ENCODE peak calls at places on chromosomes 1 and 21, in ten cellular contexts. C is transverse colon; G is dorsolateral prefrontal cortex; H is CD8-positive, alpha-beta T cell; J is mesenchymal stem cell; Z is IMR-90; E is aorta; M is left ventricle myocardium inferior; P is ovary; X is heart right ventricle. V is an unnamed sample.

GRCh38 chr1:116256875-116257823 is 115.9 kb upstream of the ATP1A1 start:
- DNase-seq in C (peak), G (no peak), H (no peak), J (no peak), Z (no peak), E (no peak), M (no peak), P (no peak), X (no peak), V (no peak)

GRCh38 chr1:219144659-219145313 is 28.9 kb upstream of the LYPLAL1 start:
- DNase-seq in C (no peak), G (no peak), H (no peak), J (no peak), Z (no peak), E (no peak), M (no peak), P (no peak), X (no peak), V (no peak)

GRCh38 chr1:41319803-41320711 is 41.2 kb upstream of the FOXO6 start:
- DNase-seq in C (no peak), G (no peak), H (peak), J (no peak), Z (no peak), E (peak), M (peak), P (peak), X (peak), V (no peak)

GRCh38 chr1:21503706-21504377 is 5.4 kb upstream of the ALPL start:
- DNase-seq in C (no peak), G (no peak), H (no peak), J (no peak), Z (no peak), E (no peak), M (no peak), P (peak), X (no peak), V (no peak)

GRCh38 chr1:44777547-44777946 is 2.2 kb downstream of the RPS8 start:
- DNase-seq in C (no peak), G (no peak), H (no peak), J (no peak), Z (no peak), E (no peak), M (no peak), P (no peak), X (no peak), V (no peak)

GRCh38 chr1:151472852-151473731 is 13.8 kb upstream of the POGZ start:
- DNase-seq in C (peak), G (no peak), H (peak), J (peak), Z (peak), E (peak), M (peak), P (peak), X (peak), V (no peak)

GRCh38 chr1:6082430-6082971 is 36.8 kb downstream of the KCNAB2 start:
- DNase-seq in C (no peak), G (no peak), H (no peak), J (peak), Z (no peak), E (no peak), M (no peak), P (no peak), X (no peak), V (no peak)

GRCh38 chr1:113984710-113985109 is 5.4 kb downstream of the OLFML3 start:
- DNase-seq in C (no peak), G (no peak), H (no peak), J (no peak), Z (peak), E (no peak), M (no peak), P (no peak), X (no peak), V (no peak)

GRCh38 chr1:21206117-21206516 is 29.4 kb upstream of the EIF4G3 start:
- DNase-seq in C (no peak), G (no peak), H (no peak), J (no peak), Z (peak), E (no peak), M (no peak), P (no peak), X (no peak), V (no peak)

GRCh38 chr1:203117611-203118575 is 9.6 kb upstream of the ADORA1 start:
- DNase-seq in C (peak), G (peak), H (peak), J (peak), Z (peak), E (peak), M (peak), P (peak), X (peak), V (no peak)

GRCh38 chr1:32868806-32869455 is 1.8 kb downstream of the FNDC5 start:
- DNase-seq in C (no peak), G (no peak), H (peak), J (no peak), Z (no peak), E (no peak), M (no peak), P (no peak), X (no peak), V (no peak)

GRCh38 chr1:111417755-111418154 is 9.8 kb downstream of the OVGP1 start:
- DNase-seq in C (no peak), G (no peak), H (no peak), J (peak), Z (peak), E (no peak), M (no peak), P (no peak), X (no peak), V (no peak)

GRCh38 chr1:14486401-14487110 is 111.9 kb upstream of the KAZN start:
- DNase-seq in C (no peak), G (no peak), H (no peak), J (no peak), Z (peak), E (peak), M (no peak), P (no peak), X (no peak), V (no peak)

GRCh38 chr1:206466840-206467649 is 3.2 kb upstream of the IKBKE start:
- DNase-seq in C (no peak), G (no peak), H (no peak), J (no peak), Z (no peak), E (no peak), M (no peak), P (no peak), X (no peak), V (no peak)

GRCh38 chr1:169119405-169119804 is 12.9 kb downstream of the ATP1B1 start:
- DNase-seq in C (no peak), G (no peak), H (no peak), J (peak), Z (peak), E (no peak), M (no peak), P (no peak), X (no peak), V (no peak)

GRCh38 chr1:17729909-17730308 is 25.2 kb upstream of the ACTL8 start:
- DNase-seq in C (no peak), G (no peak), H (no peak), J (no peak), Z (no peak), E (no peak), M (no peak), P (no peak), X (no peak), V (no peak)

GRCh38 chr21:34313116-34313515 is 50.7 kb upstream of the KCNE2 start:
- DNase-seq in C (no peak), G (no peak), H (no peak), J (no peak), Z (peak), E (no peak), M (no peak), P (no peak), X (no peak), V (no peak)

GRCh38 chr21:38918629-38919346 is 113.1 kb downstream of the ETS2 start:
- DNase-seq in C (peak), G (no peak), H (no peak), J (no peak), Z (no peak), E (no peak), M (no peak), P (no peak), X (no peak), V (peak)

GRCh38 chr1:154698320-154699096 is 90.5 kb upstream of the ADAR start:
- DNase-seq in C (no peak), G (no peak), H (no peak), J (no peak), Z (no peak), E (no peak), M (no peak), P (no peak), X (no peak), V (no peak)

GRCh38 chr21:32641715-32642698 is 29.8 kb upstream of the CFAP298 start:
- DNase-seq in C (no peak), G (no peak), H (no peak), J (no peak), Z (no peak), E (no peak), M (no peak), P (no peak), X (no peak), V (no peak)

GRCh38 chr21:45622416-45623097 is 21.0 kb upstream of the PCBP3 start:
- DNase-seq in C (no peak), G (no peak), H (no peak), J (no peak), Z (no peak), E (no peak), M (no peak), P (no peak), X (no peak), V (peak)

GRCh38 chr1:154179951-154180687 is 11.8 kb downstream of the TPM3 start:
- DNase-seq in C (peak), G (no peak), H (no peak), J (no peak), Z (no peak), E (no peak), M (no peak), P (no peak), X (no peak), V (no peak)

GRCh38 chr1:234536756-234537155 is 57.8 kb upstream of the TARBP1 start:
- DNase-seq in C (no peak), G (no peak), H (no peak), J (no peak), Z (no peak), E (no peak), M (no peak), P (no peak), X (no peak), V (no peak)

GRCh38 chr1:65001238-65001792 is 35.0 kb upstream of the JAK1 start:
- DNase-seq in C (peak), G (peak), H (peak), J (peak), Z (peak), E (peak), M (peak), P (peak), X (peak), V (peak)

GRCh38 chr1:111551623-111552470 is 48.4 kb upstream of the ADORA3 start:
- DNase-seq in C (no peak), G (no peak), H (no peak), J (no peak), Z (no peak), E (no peak), M (no peak), P (no peak), X (no peak), V (no peak)

GRCh38 chr1:215542301-215542700 is 24.8 kb upstream of the KCTD3 start:
- DNase-seq in C (no peak), G (no peak), H (no peak), J (no peak), Z (no peak), E (no peak), M (no peak), P (no peak), X (no peak), V (no peak)
- H3K4me3 ChIP-seq in C (no peak), G (no peak), H (no peak), J (no peak), Z (no peak), E (no peak), M (no peak), P (no peak), X (no peak), V (no peak)

GRCh38 chr1:1437033-1437903 is 1.8 kb downstream of the VWA1 start:
- DNase-seq in C (no peak), G (no peak), H (no peak), J (no peak), Z (no peak), E (no peak), M (no peak), P (peak), X (no peak), V (no peak)
- H3K27ac ChIP-seq in C (peak), G (no peak), H (no peak), J (peak), Z (no peak), E (no peak), M (no peak), P (no peak), X (no peak), V (no peak)

DNA sequence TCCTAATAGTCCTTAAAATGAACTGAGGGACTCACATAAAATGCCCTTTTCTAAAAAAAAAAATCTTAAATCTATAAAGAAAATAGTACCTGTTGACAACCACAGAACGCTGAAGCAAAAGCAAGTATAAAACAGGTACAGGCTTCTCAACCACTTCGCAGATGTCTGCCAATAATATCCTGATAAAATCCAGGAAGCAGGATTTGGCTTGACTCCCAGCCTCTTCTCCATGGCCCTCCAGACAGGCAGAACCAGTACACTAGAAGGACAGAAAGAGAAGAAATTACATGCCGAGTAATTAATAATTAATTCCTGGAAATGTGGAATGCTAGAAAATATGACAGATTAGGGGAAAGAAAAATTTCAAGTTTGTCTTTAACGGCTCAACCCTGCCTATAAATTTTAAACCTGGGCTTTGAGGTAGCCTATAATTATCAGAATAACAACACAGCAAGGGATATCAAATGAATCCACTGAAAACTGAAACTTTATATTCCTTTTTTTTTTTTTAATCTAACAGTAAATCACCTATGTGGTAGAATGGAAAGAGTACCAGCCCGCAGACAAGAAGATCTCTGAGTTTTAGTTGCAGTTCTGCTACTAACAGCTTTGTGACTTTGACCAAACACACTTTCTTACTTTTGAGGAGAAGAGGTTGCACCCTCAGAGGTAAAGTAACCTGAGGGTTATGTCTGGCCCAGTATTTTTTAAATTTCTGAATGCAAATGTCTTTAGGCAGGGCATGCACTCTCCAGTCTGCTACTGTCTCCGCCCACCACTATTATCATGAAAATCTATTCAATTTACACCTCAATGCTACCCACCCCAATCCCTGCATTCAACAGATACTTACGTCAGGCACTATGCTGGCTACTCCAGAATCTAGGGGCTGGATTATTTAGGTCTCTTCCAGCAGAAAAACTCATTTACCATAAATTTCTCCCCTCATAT is 2.7 kb downstream of the KIAA0319L start:
- DNase-seq in C (no peak), G (no peak), H (no peak), J (no peak), Z (no peak), E (no peak), M (no peak), P (no peak), X (no peak), V (no peak)
- H3K4me3 ChIP-seq in C (no peak), G (no peak), H (no peak), J (peak), Z (no peak), E (no peak), M (no peak), P (no peak), X (no peak), V (no peak)

GRCh38 chr1:231763481-231763880 is 136.9 kb downstream of the DISC1 start:
- DNase-seq in C (no peak), G (no peak), H (no peak), J (no peak), Z (no peak), E (no peak), M (no peak), P (no peak), X (no peak), V (no peak)

GRCh38 chr1:231757101-231757404 is 130.5 kb downstream of the DISC1 start:
- DNase-seq in C (no peak), G (no peak), H (no peak), J (no peak), Z (no peak), E (no peak), M (no peak), P (no peak), X (no peak), V (no peak)

GRCh38 chr1:231757759-231758158 is 131.2 kb downstream of the DISC1 start:
- DNase-seq in C (no peak), G (no peak), H (no peak), J (no peak), Z (no peak), E (no peak), M (no peak), P (no peak), X (no peak), V (no peak)

GRCh38 chr1:231761747-231762541 is 135.4 kb downstream of the DISC1 start:
- DNase-seq in C (no peak), G (no peak), H (no peak), J (no peak), Z (no peak), E (no peak), M (no peak), P (no peak), X (no peak), V (no peak)
- H3K27ac ChIP-seq in C (no peak), G (no peak), H (no peak), J (no peak), Z (no peak), E (no peak), M (no peak), P (no peak), X (no peak), V (no peak)

V was measured in coronary artery.